ENCODE peak calls at places on chromosomes 7 and 10, in six cellular contexts. B is H1, E is HepG2, D is GM12878, A is HCT116, J is endothelial cell of umbilical vein. L is an unnamed sample.

GRCh38 chr10:113362645-113363091 is 190.2 kb upstream of the HABP2 start:
- DNase-seq in D (no peak), B (no peak), J (no peak), E (no peak), A (no peak), L (peak; percentile 92)

GRCh38 chr10:27819781-27820531 is 74.3 kb upstream of the MKX start:
- DNase-seq in J (no peak), D (no peak), A (no peak), E (peak; percentile 14), B (no peak), L (no peak)

GRCh38 chr10:55631071-55631654 is 729.9 kb downstream of the ZWINT start:
- DNase-seq in D (no peak), E (no peak), J (peak; percentile 32), A (no peak), B (no peak), L (no peak)

GRCh38 chr7:142445019-142445686 is 187.3 kb upstream of the PRSS58 start:
- DNase-seq in A (peak; percentile 12), D (no peak), E (no peak), J (no peak), B (no peak), L (no peak)

GRCh38 chr10:119862524-119862923 is 10.1 kb downstream of the MCMBP start:
- DNase-seq in D (no peak), B (no peak), J (no peak), A (no peak), E (no peak), L (no peak)

GRCh38 chr10:125606406-125606805 is 76.6 kb downstream of the TEX36 start:
- DNase-seq in A (no peak), E (no peak), D (no peak), B (no peak), J (peak; percentile 95), L (no peak)

GRCh38 chr7:84207025-84207424 is 12.4 kb upstream of the SEMA3A start:
- DNase-seq in E (no peak), A (no peak), J (no peak), D (no peak), B (no peak), L (no peak)

GRCh38 chr10:18359839-18360238 is 219.6 kb downstream of the CACNB2 start:
- DNase-seq in B (no peak), A (no peak), J (no peak), E (no peak), D (no peak), L (no peak)

GRCh38 chr7:155805826-155806095 is 6.5 kb downstream of the SHH start:
- DNase-seq in B (no peak), J (no peak), E (no peak), D (no peak), A (no peak), L (no peak)

DNA sequence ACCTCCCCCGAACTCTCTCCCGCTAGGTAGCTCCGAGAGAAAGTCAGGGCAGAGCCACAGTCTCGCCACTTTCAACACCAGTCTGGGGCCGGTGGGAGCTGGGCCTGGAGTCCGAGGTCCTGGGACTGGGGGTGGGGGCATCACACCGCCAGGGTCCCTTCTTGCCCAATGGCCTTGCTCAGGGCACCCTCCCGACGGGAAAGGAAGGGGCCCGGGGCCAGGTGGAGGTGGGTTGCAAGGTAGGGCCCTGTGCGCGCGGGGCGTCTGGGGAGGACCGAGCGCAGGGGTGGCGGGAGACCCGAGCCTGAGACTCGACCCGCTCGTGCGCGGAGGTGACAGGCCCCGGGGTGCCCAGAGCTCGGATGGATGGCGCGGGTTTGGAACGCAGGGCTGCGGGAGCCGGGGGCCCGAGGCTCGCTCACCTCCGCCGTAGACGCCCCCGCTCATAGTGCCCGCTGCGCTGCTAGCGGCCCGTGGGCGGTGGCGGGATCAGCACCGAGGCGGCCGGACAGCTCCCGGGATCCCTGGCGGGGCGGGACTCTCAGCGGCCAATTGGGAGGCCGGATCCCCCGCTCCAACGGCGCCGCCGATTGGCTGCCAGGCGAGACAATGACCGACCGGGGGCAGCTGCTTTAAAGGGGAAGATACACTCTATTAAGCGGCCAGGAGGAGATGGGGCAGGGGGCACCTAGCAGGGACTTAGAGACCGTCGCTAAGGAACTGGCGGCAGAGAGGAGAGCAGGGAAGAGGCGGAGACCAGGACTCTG is at the start of gene ACTL6B:
- DNase-seq in J (peak; percentile 56), A (no peak), D (no peak), E (no peak), B (no peak), L (no peak)
- TF ChIP-seq EZH2 in J (no peak), A (no peak), D (no peak), E (no peak), B (no peak), L (no peak)

DNA sequence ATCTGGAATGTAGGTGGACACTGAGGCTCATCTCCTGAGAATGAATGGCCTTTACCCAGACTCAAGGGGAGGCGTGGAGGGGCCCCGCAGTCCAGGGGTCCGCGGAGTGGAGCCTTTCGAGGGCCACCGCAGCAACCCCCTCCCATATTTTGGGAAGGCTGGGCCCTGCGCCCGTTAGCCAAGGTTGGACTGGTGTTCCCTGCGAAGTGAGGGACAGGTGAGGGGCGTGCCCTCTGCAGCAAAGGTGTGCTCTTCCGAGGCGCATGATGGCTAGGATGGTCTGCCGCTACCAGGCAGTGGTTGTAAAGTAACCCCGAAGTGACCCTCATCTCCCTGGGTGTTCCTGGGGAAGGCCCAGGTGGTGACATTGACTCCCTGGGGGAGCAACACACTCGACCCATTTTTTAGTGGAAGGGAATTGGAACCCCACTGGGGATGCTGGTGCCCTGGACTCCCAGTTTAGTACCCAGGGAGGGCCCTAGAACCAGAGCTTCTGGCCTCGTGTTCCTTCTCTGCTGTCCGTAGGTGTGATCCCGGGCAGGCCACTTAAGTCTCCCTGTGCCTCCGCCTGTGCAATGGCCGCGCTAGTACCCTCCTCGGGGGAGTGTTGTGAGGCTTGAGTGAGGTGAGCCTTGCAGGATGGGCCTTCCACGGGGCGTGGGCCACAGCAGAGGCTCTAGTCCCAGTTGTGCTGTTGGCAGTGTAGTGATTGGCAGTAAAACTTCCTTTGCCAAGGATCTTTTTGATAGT is 779 bp downstream of the FAM241B start:
- DNase-seq in A (no peak), J (no peak), B (no peak), D (no peak), E (no peak), L (no peak)
- H3K9ac ChIP-seq in A (peak overlapping the region; percentile 67), J (no peak overlapping the region), B (peak overlapping the region; percentile 46), D (no peak overlapping the region), E (peak overlapping the region; percentile 43), L (no peak overlapping the region)

DNA sequence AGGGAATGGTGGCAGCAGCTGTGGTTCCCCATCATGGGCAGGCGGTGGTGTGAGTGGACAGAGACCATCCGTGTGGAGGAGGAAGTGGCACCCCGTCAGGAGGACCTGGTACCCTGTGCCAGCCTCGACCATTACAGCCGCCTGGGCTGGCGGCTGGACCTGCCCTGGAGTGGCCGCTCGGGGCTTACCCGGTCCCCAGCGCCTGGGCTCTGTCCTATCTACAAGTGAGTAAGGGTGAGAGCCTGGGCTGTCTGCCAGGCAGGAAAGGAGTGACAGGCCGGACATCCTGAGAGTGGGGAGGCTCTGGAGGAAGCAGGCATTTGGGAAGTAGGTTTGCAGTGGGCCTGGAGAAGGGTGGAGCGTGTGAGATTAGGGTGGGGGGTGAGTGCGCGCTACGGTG is 2.9 kb upstream of the ZNF467 start:
- DNase-seq in E (no peak), A (no peak), B (no peak), D (no peak), J (peak; percentile 55), L (no peak)
- TF ChIP-seq POLR2AphosphoS5 in E (no peak), A (no peak), B (no peak), D (no peak), J (peak; percentile 73), L (no peak)

GRCh38 chr10:128993443-128993842 is 473.6 kb upstream of the MGMT start:
- DNase-seq in A (no peak), B (no peak), E (no peak), D (no peak), J (no peak), L (no peak)

GRCh38 chr10:128994598-128995143 is 472.4 kb upstream of the MGMT start:
- DNase-seq in E (no peak), A (no peak), D (no peak), B (no peak), J (no peak), L (no peak)

GRCh38 chr10:128993911-128994538 is 473.0 kb upstream of the MGMT start:
- DNase-seq in J (no peak), B (no peak), E (no peak), D (no peak), A (no peak), L (no peak)

GRCh38 chr10:128990986-128991385 is 476.1 kb upstream of the MGMT start:
- DNase-seq in A (no peak), D (no peak), E (no peak), B (no peak), J (no peak), L (no peak)

GRCh38 chr10:128992770-128993169 is 474.3 kb upstream of the MGMT start:
- DNase-seq in D (no peak), E (no peak), J (no peak), B (no peak), A (no peak), L (no peak)
- TF ChIP-seq EZH2 in D (no peak), E (no peak), J (no peak), B (no peak), A (no peak), L (no peak)

GRCh38 chr7:14630048-14630447 is 272.5 kb downstream of the DGKB start:
- DNase-seq in B (no peak), A (no peak), D (peak; percentile 2), E (no peak), J (no peak), L (no peak)
- H3K9ac ChIP-seq in B (no peak overlapping the region), A (no peak overlapping the region), D (no peak overlapping the region), E (no peak overlapping the region), J (no peak overlapping the region), L (no peak overlapping the region)